ENCODE peak calls at places on chromosomes 3 and 15, in eight cellular contexts. G is Ammon's horn; I is neural crest cell; J is activated CD4-positive, alpha-beta T cell treated with anti-CD3 and anti-CD28 coated beads, Interleukin-2, amount 10 ng/mL, durations not matched to agents 7 days and 5 days; L is head of caudate nucleus; P is pancreas; E is NK-92 treated with Interleukin-12 subunit alpha and Interleukin-12 subunit beta, amount 100 ng/mL, for 24 hours; Z is stimulated activated CD8-positive, alpha-beta memory T cell treated with anti-CD3 and anti-CD28 coated beads, Interleukin-12 subunit alpha, Interleukin-12 subunit beta, amount 100 ng/mL, for 1 hour. F is an unnamed sample.

GRCh38 chr3:66567066-66567465 is 66.2 kb upstream of the LRIG1 start:
- DNase-seq in G (no peak), I (no peak), J (no peak), L (no peak), P (no peak), E (no peak), Z (no peak), F (no peak)

GRCh38 chr3:22475665-22476064 is 724.7 kb upstream of the ZNF385D start:
- DNase-seq in G (no peak), I (no peak), J (no peak), L (no peak), P (no peak), E (no peak), Z (no peak), F (no peak)

GRCh38 chr3:51729005-51729633 is 22.3 kb downstream of the GRM2 start:
- DNase-seq in G (no peak), I (no peak), J (no peak), L (no peak), P (no peak), E (no peak), Z (no peak), F (no peak)

GRCh38 chr3:81816473-81817260 is 55.2 kb upstream of the GBE1 start:
- DNase-seq in G (peak; percentile 7), I (no peak), J (no peak), L (no peak), P (peak; percentile 73), E (no peak), Z (no peak), F (no peak)

GRCh38 chr3:16102905-16103364 is 71.5 kb upstream of the GALNT15 start:
- DNase-seq in G (no peak), I (no peak), J (no peak), L (no peak), P (no peak), E (no peak), Z (no peak), F (no peak)

GRCh38 chr3:185992801-185993467 is 55.1 kb upstream of the TRA2B start:
- DNase-seq in G (peak; percentile 20), I (no peak), J (no peak), L (no peak), P (no peak), E (no peak), Z (no peak), F (no peak)

GRCh38 chr3:178439504-178439903 is 96.7 kb upstream of the KCNMB2 start:
- DNase-seq in G (no peak), I (no peak), J (no peak), L (no peak), P (no peak), E (no peak), Z (no peak), F (no peak)

GRCh38 chr15:78570710-78571109 is 5.4 kb downstream of the CHRNA5 start:
- DNase-seq in G (no peak), I (no peak), J (no peak), L (no peak), P (no peak), E (no peak), Z (no peak), F (no peak)

GRCh38 chr3:120172070-120172469 is 77.8 kb upstream of the GSK3B start:
- DNase-seq in G (no peak), I (no peak), J (no peak), L (peak; percentile 39), P (no peak), E (no peak), Z (no peak), F (no peak)

GRCh38 chr15:25725758-25726157 is 137.4 kb downstream of the ATP10A start:
- DNase-seq in G (no peak), I (no peak), J (no peak), L (no peak), P (no peak), E (no peak), Z (no peak), F (no peak)

GRCh38 chr15:100438570-100438969 is 90.2 kb downstream of the CERS3 start:
- DNase-seq in G (peak; percentile 76), I (no peak), J (no peak), L (peak; percentile 68), P (peak; percentile 13), E (no peak), Z (no peak), F (peak; percentile 38)

GRCh38 chr3:188964957-188965356 is 206.8 kb upstream of the TPRG1 start:
- DNase-seq in G (no peak), I (no peak), J (no peak), L (no peak), P (no peak), E (no peak), Z (no peak), F (no peak)

GRCh38 chr3:184899953-184900595 is 88.1 kb downstream of the VPS8 start:
- DNase-seq in G (no peak), I (no peak), J (no peak), L (no peak), P (no peak), E (no peak), Z (no peak), F (no peak)

GRCh38 chr3:100073555-100074307 is 40.6 kb downstream of the FILIP1L start:
- DNase-seq in G (peak; percentile 45), I (peak; percentile 5), J (peak; percentile 16), L (no peak), P (no peak), E (no peak), Z (no peak), F (peak; percentile 20)

GRCh38 chr3:149790265-149790664 is 2.1 kb downstream of the ANKUB1 start:
- DNase-seq in G (no peak), I (no peak), J (no peak), L (no peak), P (no peak), E (no peak), Z (no peak), F (no peak)

GRCh38 chr3:63779227-63779626 is 39.9 kb upstream of the C3orf49 start:
- DNase-seq in G (no peak), I (no peak), J (no peak), L (no peak), P (no peak), E (no peak), Z (no peak), F (no peak)

GRCh38 chr15:90552162-90552928 is 22.6 kb downstream of the CRTC3 start:
- DNase-seq in G (no peak), I (no peak), J (no peak), L (no peak), P (no peak), E (no peak), Z (no peak), F (no peak)

GRCh38 chr15:61318276-61318675 is 89.2 kb upstream of the RORA start:
- DNase-seq in G (no peak), I (no peak), J (no peak), L (no peak), P (peak; percentile 42), E (no peak), Z (no peak), F (no peak)

GRCh38 chr15:100902436-100903190 is 16.5 kb upstream of the LRRK1 start:
- DNase-seq in G (peak; percentile 28), I (no peak), J (no peak), L (no peak), P (peak; percentile 96), E (no peak), Z (no peak), F (peak; percentile 92)

GRCh38 chr3:170809975-170810357 is 60.0 kb downstream of the RPL22L1 start:
- DNase-seq in G (no peak), I (no peak), J (no peak), L (no peak), P (no peak), E (no peak), Z (no peak), F (no peak)

F was measured in cerebellum.